ENCODE peak calls at places on chromosomes 7 and 10, in eight cellular contexts. C, P, X, V, W, K, Q and F are unnamed samples.

GRCh38 chr7:94350729-94351128 is 44.0 kb upstream of the COL1A2 start:
- DNase-seq in Q (no peak), P (no peak), X (no peak), W (no peak), K (no peak), C (no peak), V (no peak), F (no peak)

GRCh38 chr10:102918817-102919236 is 733 bp downstream of the CNNM2 start:
- DNase-seq in C (no peak), X (no peak), V (peak), Q (peak), P (peak), W (peak), K (no peak), F (no peak)

GRCh38 chr10:130801276-130801675 is 510.2 kb downstream of the TCERG1L start:
- DNase-seq in X (no peak), K (no peak), C (no peak), Q (no peak), W (no peak), V (no peak), P (no peak), F (no peak)

GRCh38 chr10:105150486-105150885 is 509.4 kb downstream of the SORCS3 start:
- DNase-seq in P (no peak), X (no peak), Q (no peak), C (no peak), V (no peak), W (no peak), K (no peak), F (no peak)

GRCh38 chr7:120738816-120739215 is 119.1 kb downstream of the TSPAN12 start:
- DNase-seq in W (no peak), C (no peak), P (no peak), Q (no peak), V (no peak), X (no peak), K (no peak), F (peak)

GRCh38 chr7:3042861-3043489 is 692 bp downstream of the CARD11 start:
- DNase-seq in P (peak), Q (no peak), K (no peak), C (no peak), X (no peak), W (peak), V (peak), F (no peak)

GRCh38 chr10:31754803-31755624 is 173.6 kb downstream of the ARHGAP12 start:
- DNase-seq in X (no peak), Q (no peak), W (no peak), K (no peak), P (no peak), V (no peak), C (no peak), F (no peak)

GRCh38 chr10:92785118-92785517 is 63.2 kb upstream of the EXOC6 start:
- DNase-seq in Q (no peak), V (no peak), X (no peak), K (no peak), W (no peak), C (no peak), P (no peak), F (no peak)